ENCODE peak calls at places on chromosome 7, in six cellular contexts. One of them, this sample, is unnamed.
A peak's percentile ranks its signal among the peaks of the same experiment; 100 is the strongest.

GRCh38 chr7:131629203-131629871 is 72.9 kb upstream of the PODXL start:
- DNase-seq in activated T-cell treated with anti-CD3 and anti-CD28 coated beads for 1 hour: no peak
- DNase-seq in H7: no peak
- DNase-seq in H9: no peak
- DNase-seq in NCI-H748 treated with DMSO at 0.1 percent for 48 hours: no peak
- DNase-seq in amniotic stem cell: no peak
- DNase-seq in this sample: peak; percentile 23

GRCh38 chr7:47580175-47580701 is 1.7 kb downstream of the TNS3 start:
- DNase-seq in NCI-H748 treated with DMSO at 0.1 percent for 48 hours: no peak
- DNase-seq in amniotic stem cell: no peak
- DNase-seq in H7: peak; percentile 68
- DNase-seq in H9: no peak
- DNase-seq in activated T-cell treated with anti-CD3 and anti-CD28 coated beads for 1 hour: no peak
- DNase-seq in this sample: no peak

GRCh38 chr7:135991906-135992305 is 14.7 kb upstream of the MTPN start:
- DNase-seq in amniotic stem cell: no peak
- DNase-seq in H7: no peak
- DNase-seq in NCI-H748 treated with DMSO at 0.1 percent for 48 hours: no peak
- DNase-seq in H9: no peak
- DNase-seq in activated T-cell treated with anti-CD3 and anti-CD28 coated beads for 1 hour: no peak
- DNase-seq in this sample: no peak

GRCh38 chr7:17130281-17131059 is 168.0 kb upstream of the AHR start:
- DNase-seq in NCI-H748 treated with DMSO at 0.1 percent for 48 hours: no peak
- DNase-seq in H7: no peak
- DNase-seq in activated T-cell treated with anti-CD3 and anti-CD28 coated beads for 1 hour: no peak
- DNase-seq in H9: no peak
- DNase-seq in amniotic stem cell: no peak
- DNase-seq in this sample: peak; percentile 71

GRCh38 chr7:150992833-150993302 is 2.1 kb downstream of the NOS3 start:
- DNase-seq in activated T-cell treated with anti-CD3 and anti-CD28 coated beads for 1 hour: no peak
- DNase-seq in amniotic stem cell: no peak
- DNase-seq in H9: peak; percentile 91
- DNase-seq in H7: peak; percentile 94
- DNase-seq in NCI-H748 treated with DMSO at 0.1 percent for 48 hours: no peak
- DNase-seq in this sample: no peak

GRCh38 chr7:47807126-47807525 is 141.1 kb downstream of the PKD1L1 start:
- DNase-seq in amniotic stem cell: no peak
- DNase-seq in NCI-H748 treated with DMSO at 0.1 percent for 48 hours: no peak
- DNase-seq in H9: no peak
- DNase-seq in H7: no peak
- DNase-seq in activated T-cell treated with anti-CD3 and anti-CD28 coated beads for 1 hour: no peak
- DNase-seq in this sample: no peak

GRCh38 chr7:137657476-137658193 is 189.1 kb downstream of the DGKI start:
- DNase-seq in NCI-H748 treated with DMSO at 0.1 percent for 48 hours: no peak
- DNase-seq in activated T-cell treated with anti-CD3 and anti-CD28 coated beads for 1 hour: no peak
- DNase-seq in amniotic stem cell: no peak
- DNase-seq in H7: no peak
- DNase-seq in H9: no peak
- DNase-seq in this sample: no peak

GRCh38 chr7:44754802-44755697 is 6.4 kb downstream of the ZMIZ2 start:
- DNase-seq in H7: peak; percentile 33
- DNase-seq in H9: no peak
- DNase-seq in amniotic stem cell: no peak
- DNase-seq in NCI-H748 treated with DMSO at 0.1 percent for 48 hours: no peak
- DNase-seq in activated T-cell treated with anti-CD3 and anti-CD28 coated beads for 1 hour: no peak
- DNase-seq in this sample: no peak

GRCh38 chr7:149427096-149427680 is 33.7 kb downstream of the ZNF777 start:
- DNase-seq in NCI-H748 treated with DMSO at 0.1 percent for 48 hours: no peak
- DNase-seq in amniotic stem cell: no peak
- DNase-seq in H9: no peak
- DNase-seq in H7: no peak
- DNase-seq in activated T-cell treated with anti-CD3 and anti-CD28 coated beads for 1 hour: no peak
- DNase-seq in this sample: no peak

GRCh38 chr7:105268511-105269392 is 120.0 kb downstream of the SRPK2 start:
- DNase-seq in H7: no peak
- DNase-seq in amniotic stem cell: no peak
- DNase-seq in H9: no peak
- DNase-seq in NCI-H748 treated with DMSO at 0.1 percent for 48 hours: no peak
- DNase-seq in activated T-cell treated with anti-CD3 and anti-CD28 coated beads for 1 hour: no peak
- DNase-seq in this sample: peak; percentile 13

GRCh38 chr7:116777613-116778380 is 84.6 kb upstream of the CAPZA2 start:
- DNase-seq in H9: no peak
- DNase-seq in activated T-cell treated with anti-CD3 and anti-CD28 coated beads for 1 hour: no peak
- DNase-seq in amniotic stem cell: peak; percentile 9
- DNase-seq in NCI-H748 treated with DMSO at 0.1 percent for 48 hours: no peak
- DNase-seq in H7: no peak
- DNase-seq in this sample: no peak

GRCh38 chr7:16891874-16892620 is 10.3 kb upstream of the AGR3 start:
- DNase-seq in H7: no peak
- DNase-seq in amniotic stem cell: no peak
- DNase-seq in activated T-cell treated with anti-CD3 and anti-CD28 coated beads for 1 hour: no peak
- DNase-seq in NCI-H748 treated with DMSO at 0.1 percent for 48 hours: peak; percentile 40
- DNase-seq in H9: no peak
- DNase-seq in this sample: no peak

GRCh38 chr7:27808626-27809025 is 68.7 kb downstream of the TAX1BP1 start:
- DNase-seq in H9: no peak
- DNase-seq in amniotic stem cell: peak; percentile 27
- DNase-seq in activated T-cell treated with anti-CD3 and anti-CD28 coated beads for 1 hour: no peak
- DNase-seq in NCI-H748 treated with DMSO at 0.1 percent for 48 hours: no peak
- DNase-seq in H7: no peak
- DNase-seq in this sample: peak; percentile 43

GRCh38 chr7:29609162-29610030 is 45.8 kb downstream of the PRR15 start:
- DNase-seq in H9: peak; percentile 68
- DNase-seq in H7: peak; percentile 40
- DNase-seq in amniotic stem cell: no peak
- DNase-seq in NCI-H748 treated with DMSO at 0.1 percent for 48 hours: peak; percentile 89
- DNase-seq in activated T-cell treated with anti-CD3 and anti-CD28 coated beads for 1 hour: no peak
- DNase-seq in this sample: no peak

GRCh38 chr7:71846160-71846559 is 566.0 kb downstream of the CALN1 start:
- DNase-seq in NCI-H748 treated with DMSO at 0.1 percent for 48 hours: no peak
- DNase-seq in amniotic stem cell: no peak
- DNase-seq in activated T-cell treated with anti-CD3 and anti-CD28 coated beads for 1 hour: no peak
- DNase-seq in H7: no peak
- DNase-seq in H9: peak; percentile 51
- DNase-seq in this sample: no peak

GRCh38 chr7:140899883-140900282 is 24.8 kb downstream of the BRAF start:
- DNase-seq in NCI-H748 treated with DMSO at 0.1 percent for 48 hours: no peak
- DNase-seq in amniotic stem cell: no peak
- DNase-seq in H9: no peak
- DNase-seq in activated T-cell treated with anti-CD3 and anti-CD28 coated beads for 1 hour: no peak
- DNase-seq in H7: peak; percentile 32
- DNase-seq in this sample: no peak

GRCh38 chr7:128215739-128216138 is 25.3 kb upstream of the LEP start:
- DNase-seq in H7: no peak
- DNase-seq in NCI-H748 treated with DMSO at 0.1 percent for 48 hours: no peak
- DNase-seq in activated T-cell treated with anti-CD3 and anti-CD28 coated beads for 1 hour: no peak
- DNase-seq in H9: no peak
- DNase-seq in amniotic stem cell: no peak
- DNase-seq in this sample: no peak

GRCh38 chr7:132035517-132036362 is 479.3 kb upstream of the PODXL start:
- DNase-seq in amniotic stem cell: no peak
- DNase-seq in H7: no peak
- DNase-seq in NCI-H748 treated with DMSO at 0.1 percent for 48 hours: no peak
- DNase-seq in activated T-cell treated with anti-CD3 and anti-CD28 coated beads for 1 hour: no peak
- DNase-seq in H9: no peak
- DNase-seq in this sample: no peak

GRCh38 chr7:26993816-26994810 is 101.7 kb downstream of the HOXA1 start:
- DNase-seq in amniotic stem cell: no peak
- DNase-seq in H9: no peak
- DNase-seq in H7: no peak
- DNase-seq in activated T-cell treated with anti-CD3 and anti-CD28 coated beads for 1 hour: no peak
- DNase-seq in NCI-H748 treated with DMSO at 0.1 percent for 48 hours: no peak
- DNase-seq in this sample: no peak

GRCh38 chr7:7761340-7761973 is 43.0 kb upstream of the RPA3 start:
- DNase-seq in activated T-cell treated with anti-CD3 and anti-CD28 coated beads for 1 hour: no peak
- DNase-seq in NCI-H748 treated with DMSO at 0.1 percent for 48 hours: no peak
- DNase-seq in amniotic stem cell: peak; percentile 34
- DNase-seq in H7: no peak
- DNase-seq in H9: no peak
- DNase-seq in this sample: no peak

GRCh38 chr7:72751978-72752377 is 76.0 kb downstream of the TYW1B start:
- DNase-seq in NCI-H748 treated with DMSO at 0.1 percent for 48 hours: no peak
- DNase-seq in activated T-cell treated with anti-CD3 and anti-CD28 coated beads for 1 hour: no peak
- DNase-seq in H9: peak; percentile 44
- DNase-seq in H7: peak; percentile 71
- DNase-seq in amniotic stem cell: no peak
- DNase-seq in this sample: no peak

GRCh38 chr7:74343281-74344127 is 54.3 kb downstream of the CLIP2 start:
- DNase-seq in H7: no peak
- DNase-seq in amniotic stem cell: peak; percentile 6
- DNase-seq in activated T-cell treated with anti-CD3 and anti-CD28 coated beads for 1 hour: no peak
- DNase-seq in NCI-H748 treated with DMSO at 0.1 percent for 48 hours: no peak
- DNase-seq in H9: no peak
- DNase-seq in this sample: peak; percentile 38

GRCh38 chr7:122988333-122988732 is 7.2 kb downstream of the TAS2R16 start:
- DNase-seq in activated T-cell treated with anti-CD3 and anti-CD28 coated beads for 1 hour: no peak
- DNase-seq in H7: no peak
- DNase-seq in amniotic stem cell: no peak
- DNase-seq in H9: no peak
- DNase-seq in NCI-H748 treated with DMSO at 0.1 percent for 48 hours: no peak
- DNase-seq in this sample: no peak

GRCh38 chr7:57423768-57424167 is 26.2 kb upstream of the ZNF716 start:
- DNase-seq in H9: no peak
- DNase-seq in activated T-cell treated with anti-CD3 and anti-CD28 coated beads for 1 hour: no peak
- DNase-seq in NCI-H748 treated with DMSO at 0.1 percent for 48 hours: no peak
- DNase-seq in amniotic stem cell: no peak
- DNase-seq in H7: no peak
- DNase-seq in this sample: no peak

GRCh38 chr7:133253522-133253882 is 624 bp downstream of the EXOC4 start:
- DNase-seq in activated T-cell treated with anti-CD3 and anti-CD28 coated beads for 1 hour: no peak
- DNase-seq in H7: no peak
- DNase-seq in amniotic stem cell: no peak
- DNase-seq in H9: no peak
- DNase-seq in NCI-H748 treated with DMSO at 0.1 percent for 48 hours: no peak
- DNase-seq in this sample: no peak

GRCh38 chr7:151875862-151876111 is 1.1 kb downstream of the PRKAG2 start:
- DNase-seq in H9: no peak
- DNase-seq in NCI-H748 treated with DMSO at 0.1 percent for 48 hours: no peak
- DNase-seq in amniotic stem cell: no peak
- DNase-seq in activated T-cell treated with anti-CD3 and anti-CD28 coated beads for 1 hour: peak; percentile 65
- DNase-seq in H7: no peak
- DNase-seq in this sample: no peak

GRCh38 chr7:20722941-20723340 is 63.7 kb downstream of the SP8 start:
- DNase-seq in NCI-H748 treated with DMSO at 0.1 percent for 48 hours: no peak
- DNase-seq in H9: no peak
- DNase-seq in H7: no peak
- DNase-seq in amniotic stem cell: no peak
- DNase-seq in activated T-cell treated with anti-CD3 and anti-CD28 coated beads for 1 hour: no peak
- DNase-seq in this sample: no peak

GRCh38 chr7:24972991-24973390 is 7.0 kb downstream of the OSBPL3 start:
- DNase-seq in H7: no peak
- DNase-seq in NCI-H748 treated with DMSO at 0.1 percent for 48 hours: no peak
- DNase-seq in H9: no peak
- DNase-seq in amniotic stem cell: peak; percentile 58
- DNase-seq in activated T-cell treated with anti-CD3 and anti-CD28 coated beads for 1 hour: no peak
- DNase-seq in this sample: no peak

GRCh38 chr7:117707080-117707479 is 166.2 kb downstream of the CTTNBP2 start:
- DNase-seq in H7: no peak
- DNase-seq in H9: no peak
- DNase-seq in activated T-cell treated with anti-CD3 and anti-CD28 coated beads for 1 hour: no peak
- DNase-seq in amniotic stem cell: no peak
- DNase-seq in NCI-H748 treated with DMSO at 0.1 percent for 48 hours: no peak
- DNase-seq in this sample: no peak

GRCh38 chr7:31373337-31374289 is 33.1 kb upstream of the NEUROD6 start:
- DNase-seq in NCI-H748 treated with DMSO at 0.1 percent for 48 hours: peak; percentile 32
- DNase-seq in amniotic stem cell: peak; percentile 1
- DNase-seq in H7: peak; percentile 67
- DNase-seq in activated T-cell treated with anti-CD3 and anti-CD28 coated beads for 1 hour: no peak
- DNase-seq in H9: peak; percentile 81
- DNase-seq in this sample: peak; percentile 10

GRCh38 chr7:79936281-79936983 is 198.2 kb upstream of the GNAI1 start:
- DNase-seq in H9: no peak
- DNase-seq in H7: no peak
- DNase-seq in amniotic stem cell: no peak
- DNase-seq in NCI-H748 treated with DMSO at 0.1 percent for 48 hours: no peak
- DNase-seq in activated T-cell treated with anti-CD3 and anti-CD28 coated beads for 1 hour: no peak
- DNase-seq in this sample: no peak

GRCh38 chr7:116583653-116584052 is 58.8 kb downstream of the CAV1 start:
- DNase-seq in amniotic stem cell: no peak
- DNase-seq in H9: no peak
- DNase-seq in activated T-cell treated with anti-CD3 and anti-CD28 coated beads for 1 hour: no peak
- DNase-seq in NCI-H748 treated with DMSO at 0.1 percent for 48 hours: no peak
- DNase-seq in H7: no peak
- DNase-seq in this sample: no peak

GRCh38 chr7:57438244-57438643 is 11.7 kb upstream of the ZNF716 start:
- DNase-seq in H9: no peak
- DNase-seq in amniotic stem cell: no peak
- DNase-seq in H7: no peak
- DNase-seq in NCI-H748 treated with DMSO at 0.1 percent for 48 hours: no peak
- DNase-seq in activated T-cell treated with anti-CD3 and anti-CD28 coated beads for 1 hour: no peak
- DNase-seq in this sample: no peak

GRCh38 chr7:2210551-2211258 is 22.0 kb downstream of the MAD1L1 start:
- DNase-seq in NCI-H748 treated with DMSO at 0.1 percent for 48 hours: no peak
- DNase-seq in H7: no peak
- DNase-seq in activated T-cell treated with anti-CD3 and anti-CD28 coated beads for 1 hour: no peak
- DNase-seq in amniotic stem cell: no peak
- DNase-seq in H9: no peak
- DNase-seq in this sample: no peak

GRCh38 chr7:16421333-16422099 is at the start of gene CRPPA:
- DNase-seq in activated T-cell treated with anti-CD3 and anti-CD28 coated beads for 1 hour: peak; percentile 19
- DNase-seq in H7: peak; percentile 68
- DNase-seq in amniotic stem cell: no peak
- DNase-seq in H9: peak; percentile 55
- DNase-seq in NCI-H748 treated with DMSO at 0.1 percent for 48 hours: no peak
- DNase-seq in this sample: no peak

GRCh38 chr7:134246761-134247160 is 70.0 kb downstream of the SLC35B4 start:
- DNase-seq in H9: no peak
- DNase-seq in H7: no peak
- DNase-seq in NCI-H748 treated with DMSO at 0.1 percent for 48 hours: no peak
- DNase-seq in amniotic stem cell: no peak
- DNase-seq in activated T-cell treated with anti-CD3 and anti-CD28 coated beads for 1 hour: no peak
- DNase-seq in this sample: no peak

GRCh38 chr7:85115862-85116261 is 71.0 kb downstream of the SEMA3D start:
- DNase-seq in NCI-H748 treated with DMSO at 0.1 percent for 48 hours: no peak
- DNase-seq in H7: no peak
- DNase-seq in activated T-cell treated with anti-CD3 and anti-CD28 coated beads for 1 hour: no peak
- DNase-seq in H9: no peak
- DNase-seq in amniotic stem cell: no peak
- DNase-seq in this sample: no peak

GRCh38 chr7:27175005-27175625 is 995 bp upstream of the HOXA10 start:
- DNase-seq in amniotic stem cell: no peak
- DNase-seq in NCI-H748 treated with DMSO at 0.1 percent for 48 hours: no peak
- DNase-seq in activated T-cell treated with anti-CD3 and anti-CD28 coated beads for 1 hour: no peak
- DNase-seq in H9: peak; percentile 36
- DNase-seq in H7: peak; percentile 35
- DNase-seq in this sample: no peak

GRCh38 chr7:158494162-158494586 is 93.4 kb downstream of the PTPRN2 start:
- DNase-seq in H9: no peak
- DNase-seq in activated T-cell treated with anti-CD3 and anti-CD28 coated beads for 1 hour: no peak
- DNase-seq in NCI-H748 treated with DMSO at 0.1 percent for 48 hours: no peak
- DNase-seq in amniotic stem cell: no peak
- DNase-seq in H7: peak; percentile 68
- DNase-seq in this sample: no peak